ENCODE peak calls at places on chromosomes 12 and 14, in five cellular contexts. D is Peyer's patch, F is AG09319, X is choroid plexus epithelial cell, I is heart right ventricle. Q is an unnamed sample.

GRCh38 chr12:94874986-94875312 is 128.5 kb downstream of the NDUFA12 start:
- DNase-seq in D (no peak), F (no peak), X (no peak), I (no peak), Q (no peak)

GRCh38 chr12:132711169-132711843 is 664 bp downstream of the PGAM5 start:
- DNase-seq in D (peak; percentile 66), F (no peak), X (peak; percentile 33), I (no peak), Q (peak; percentile 51)

GRCh38 chr14:91390165-91390778 is 27.3 kb downstream of the CCDC88C start:
- DNase-seq in D (no peak), F (no peak), X (no peak), I (no peak), Q (no peak)

GRCh38 chr12:117118838-117119591 is 19.8 kb upstream of the TESC start:
- DNase-seq in D (no peak), F (no peak), X (no peak), I (no peak), Q (peak; percentile 79)

GRCh38 chr12:48176417-48176751 is 7.1 kb upstream of the CCDC184 start:
- DNase-seq in D (no peak), F (no peak), X (no peak), I (no peak), Q (no peak)

GRCh38 chr12:143964-144649 is 69.8 kb downstream of the SLC6A12 start:
- DNase-seq in D (peak; percentile 82), F (no peak), X (no peak), I (no peak), Q (no peak)

GRCh38 chr12:42969357-42969756 is 379.8 kb upstream of the PRICKLE1 start:
- DNase-seq in D (no peak), F (no peak), X (peak; percentile 39), I (peak; percentile 28), Q (no peak)

GRCh38 chr12:19671695-19672094 is 232.4 kb downstream of the AEBP2 start:
- DNase-seq in D (no peak), F (no peak), X (no peak), I (no peak), Q (no peak)

GRCh38 chr12:53743277-53744129 is 8.3 kb downstream of the CISTR start:
- DNase-seq in D (peak; percentile 68), F (no peak), X (peak; percentile 70), I (peak; percentile 36), Q (peak; percentile 64)

GRCh38 chr14:31933716-31934115 is 143.4 kb upstream of the ARHGAP5 start:
- DNase-seq in D (no peak), F (no peak), X (peak; percentile 47), I (no peak), Q (peak; percentile 56)

GRCh38 chr12:6465467-6466183 is 4.9 kb downstream of the VAMP1 start:
- DNase-seq in D (no peak), F (peak; percentile 47), X (peak; percentile 86), I (no peak), Q (peak; percentile 84)

GRCh38 chr12:4449862-4450222 is 4.2 kb upstream of the FGF6 start:
- DNase-seq in D (no peak), F (no peak), X (peak; percentile 74), I (no peak), Q (no peak)

GRCh38 chr14:64954491-64955240 is 12.1 kb upstream of the GPX2 start:
- DNase-seq in D (no peak), F (no peak), X (no peak), I (no peak), Q (no peak)

GRCh38 chr14:64953661-64954060 is 11.1 kb upstream of the GPX2 start:
- DNase-seq in D (no peak), F (no peak), X (no peak), I (no peak), Q (no peak)

GRCh38 chr14:64952598-64953309 is 10.2 kb upstream of the GPX2 start:
- DNase-seq in D (no peak), F (no peak), X (peak; percentile 61), I (no peak), Q (peak; percentile 9)

GRCh38 chr14:64951724-64952123 is 9.2 kb upstream of the GPX2 start:
- DNase-seq in D (no peak), F (no peak), X (no peak), I (peak; percentile 23), Q (no peak)

DNA sequence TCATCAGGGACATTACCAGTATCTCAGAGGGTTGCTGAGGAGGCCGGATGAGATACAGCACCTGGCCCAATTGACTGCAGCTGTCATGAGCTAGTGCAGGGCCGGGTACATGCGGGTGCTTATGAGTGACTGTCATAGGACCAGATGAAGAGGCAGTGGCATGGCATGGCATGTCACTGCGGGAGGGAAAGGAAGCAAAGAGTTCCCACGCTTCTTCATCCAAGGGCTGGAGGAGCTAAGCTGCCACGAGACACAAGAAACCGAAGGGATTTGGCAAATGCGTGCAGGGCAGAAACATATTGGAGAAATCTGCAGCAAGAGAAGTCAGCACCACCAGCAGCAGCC is 10.7 kb upstream of the GPX2 start:
- DNase-seq in D (no peak), F (no peak), X (no peak), I (no peak), Q (no peak)
- TF ChIP-seq CTCF in D (no peak), F (no peak), X (no peak), I (no peak), Q (no peak)

DNA sequence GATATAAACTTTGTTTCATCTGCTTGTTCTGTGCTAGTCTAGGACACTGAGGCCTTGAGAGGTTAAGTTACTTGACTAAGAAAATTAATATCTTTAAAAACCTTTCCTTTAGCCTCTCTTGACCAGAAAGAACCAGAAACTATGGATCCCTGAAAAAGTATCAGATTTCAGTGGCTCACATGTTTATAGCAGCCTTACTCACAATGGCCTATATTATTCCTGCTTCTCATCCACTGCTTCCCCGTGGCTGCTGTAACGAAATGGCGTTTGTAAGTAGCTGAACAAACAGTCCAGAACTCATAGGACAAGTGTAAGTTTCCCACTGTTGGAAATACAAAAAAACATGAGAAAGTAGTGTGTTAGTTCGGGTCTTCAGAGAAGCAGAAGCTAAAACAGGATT is 3.2 kb upstream of the PYGL start:
- DNase-seq in D (no peak), F (no peak), X (peak; percentile 62), I (no peak), Q (no peak)
- TF ChIP-seq CTCF in D (no peak), F (no peak), X (no peak), I (no peak), Q (no peak)

GRCh38 chr12:50820177-50820576 is 22.5 kb upstream of the TMPRSS12 start:
- DNase-seq in D (no peak), F (no peak), X (no peak), I (no peak), Q (no peak)
- TF ChIP-seq CTCF in D (no peak), F (no peak), X (no peak), I (no peak), Q (no peak)

DNA sequence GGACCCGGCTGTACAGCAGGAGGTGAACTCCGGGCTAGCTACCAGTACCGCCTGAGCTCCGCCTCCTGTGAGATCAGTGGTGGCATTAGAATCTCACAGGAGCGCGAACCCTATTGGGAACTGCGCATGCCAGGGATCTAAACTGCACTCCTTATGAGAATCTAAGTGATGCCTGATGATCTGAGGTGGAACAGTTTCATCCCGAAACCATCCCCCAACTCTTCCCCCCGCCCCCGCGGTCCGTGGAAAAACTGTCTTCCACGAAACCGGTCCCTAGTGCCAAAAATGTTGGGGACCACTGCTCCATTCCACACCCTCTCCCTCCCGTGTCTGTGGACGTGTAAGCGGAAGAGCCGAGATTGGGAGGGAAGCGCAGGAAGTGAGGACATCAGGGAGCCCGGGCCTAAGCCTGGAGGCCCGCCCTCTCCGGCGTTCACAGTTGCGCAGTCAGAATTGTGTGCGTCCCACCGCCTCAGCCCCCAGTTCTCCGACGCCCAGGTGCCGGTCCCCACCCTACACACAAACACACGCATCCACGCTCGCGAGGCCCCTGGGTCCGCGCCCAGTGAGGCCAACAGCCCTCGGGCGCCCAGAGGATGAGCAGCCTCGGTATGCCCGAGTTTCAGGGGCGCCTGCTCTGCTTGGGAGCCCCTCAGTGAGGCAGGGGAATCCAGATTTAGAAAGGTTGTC is 1.8 kb upstream of the RNASE4 start:
- DNase-seq in D (peak; percentile 89), F (peak; percentile 85), X (peak; percentile 96), I (peak; percentile 88), Q (peak; percentile 92)
- TF ChIP-seq CTCF in D (no peak), F (no peak), X (no peak), I (peak; percentile 34), Q (no peak)

GRCh38 chr14:20658246-20658645 is 16.8 kb upstream of the OR6S1 start:
- DNase-seq in D (no peak), F (no peak), X (no peak), I (no peak), Q (no peak)

GRCh38 chr14:20656274-20656673 is 14.8 kb upstream of the OR6S1 start:
- DNase-seq in D (no peak), F (no peak), X (no peak), I (no peak), Q (no peak)

GRCh38 chr14:20659813-20660395 is 18.4 kb upstream of the OR6S1 start:
- DNase-seq in D (no peak), F (no peak), X (no peak), I (no peak), Q (no peak)

GRCh38 chr14:20655851-20656250 is 14.4 kb upstream of the OR6S1 start:
- DNase-seq in D (no peak), F (no peak), X (no peak), I (no peak), Q (no peak)

GRCh38 chr14:20657216-20658211 is 16.0 kb upstream of the OR6S1 start:
- DNase-seq in D (no peak), F (no peak), X (peak; percentile 7), I (no peak), Q (no peak)
- TF ChIP-seq CTCF in D (no peak), F (no peak), X (peak; percentile 31), I (no peak), Q (no peak)

Q was measured in cardiac muscle cell.